ENCODE peak calls at places on chromosomes 7 and 10, in seven cellular contexts. T is DMS153, L is GM13977, K is NCI-H1105, H is prostate gland, X is DMS 273 treated with DMSO at 0.1 percent for 48 hours, Z is K562. P is an unnamed sample.

GRCh38 chr10:119408969-119409371 is 133.5 kb downstream of the RGS10 start:
- DNase-seq in T (no peak), L (no peak), K (no peak), H (no peak), X (no peak), Z (no peak), P (no peak)

GRCh38 chr10:17742918-17743317 is 9.1 kb upstream of the TMEM236 start:
- DNase-seq in T (no peak), L (peak), K (peak), H (peak), X (no peak), Z (peak), P (peak)

GRCh38 chr7:122136639-122137253 is 7.3 kb downstream of the AASS start:
- DNase-seq in T (no peak), L (no peak), K (no peak), H (no peak), X (no peak), Z (no peak), P (no peak)

GRCh38 chr10:24579911-24580310 is 143.8 kb downstream of the ARHGAP21 start:
- DNase-seq in T (no peak), L (no peak), K (no peak), H (no peak), X (no peak), Z (no peak), P (no peak)

GRCh38 chr7:13821152-13821787 is 168.2 kb downstream of the ETV1 start:
- DNase-seq in T (no peak), L (no peak), K (no peak), H (no peak), X (no peak), Z (no peak), P (no peak)

GRCh38 chr10:116828121-116828520 is 21.2 kb upstream of the ENO4 start:
- DNase-seq in T (no peak), L (no peak), K (no peak), H (no peak), X (no peak), Z (no peak), P (no peak)

GRCh38 chr7:116687801-116688201 is 15.8 kb downstream of the MET start:
- DNase-seq in T (no peak), L (no peak), K (no peak), H (no peak), X (no peak), Z (no peak), P (no peak)

GRCh38 chr10:76297787-76298281 is 866.4 kb downstream of the LRMDA start:
- DNase-seq in T (peak), L (no peak), K (peak), H (peak), X (no peak), Z (no peak), P (no peak)

GRCh38 chr10:60644436-60645130 is 133.7 kb upstream of the CDK1 start:
- DNase-seq in T (no peak), L (no peak), K (no peak), H (no peak), X (no peak), Z (no peak), P (no peak)

GRCh38 chr10:47111329-47111862 is 188.6 kb upstream of the GDF10 start:
- DNase-seq in T (no peak), L (no peak), K (no peak), H (no peak), X (no peak), Z (no peak), P (no peak)

GRCh38 chr7:106381252-106381651 is 96.5 kb upstream of the NAMPT start:
- DNase-seq in T (no peak), L (no peak), K (no peak), H (no peak), X (no peak), Z (no peak), P (no peak)

GRCh38 chr7:44762726-44763522 is 14.3 kb downstream of the ZMIZ2 start:
- DNase-seq in T (no peak), L (peak), K (no peak), H (no peak), X (no peak), Z (no peak), P (no peak)

GRCh38 chr7:152313879-152314604 is 121.8 kb downstream of the KMT2C start:
- DNase-seq in T (peak), L (no peak), K (peak), H (peak), X (peak), Z (peak), P (peak)

GRCh38 chr7:27187158-27187701 is 2.2 kb upstream of the HOXA11 start:
- DNase-seq in T (no peak), L (no peak), K (no peak), H (no peak), X (no peak), Z (no peak), P (no peak)

GRCh38 chr10:30070001-30070759 is 10.8 kb upstream of the JCAD start:
- DNase-seq in T (no peak), L (no peak), K (no peak), H (no peak), X (no peak), Z (peak), P (peak)

GRCh38 chr7:39838326-39838725 is 111.7 kb upstream of the CDK13 start:
- DNase-seq in T (peak), L (no peak), K (peak), H (no peak), X (no peak), Z (no peak), P (no peak)

GRCh38 chr10:113515521-113516045 is 37.3 kb upstream of the HABP2 start:
- DNase-seq in T (no peak), L (no peak), K (no peak), H (no peak), X (no peak), Z (no peak), P (no peak)

GRCh38 chr10:33484787-33485186 is 150.3 kb upstream of the NRP1 start:
- DNase-seq in T (no peak), L (no peak), K (no peak), H (no peak), X (no peak), Z (no peak), P (no peak)

GRCh38 chr10:18319628-18320027 is 179.4 kb downstream of the CACNB2 start:
- DNase-seq in T (no peak), L (no peak), K (no peak), H (no peak), X (no peak), Z (no peak), P (no peak)

GRCh38 chr7:99141756-99142726 is 1.9 kb downstream of the SMURF1 start:
- DNase-seq in T (no peak), L (no peak), K (no peak), H (peak), X (no peak), Z (peak), P (peak)

GRCh38 chr10:131533846-131534526 is 222.5 kb upstream of the TCERG1L start:
- DNase-seq in T (no peak), L (no peak), K (no peak), H (no peak), X (no peak), Z (no peak), P (no peak)

GRCh38 chr7:112084506-112084905 is 121.7 kb downstream of the DOCK4 start:
- DNase-seq in T (no peak), L (no peak), K (no peak), H (no peak), X (no peak), Z (no peak), P (no peak)

GRCh38 chr10:59606551-59606961 is 103.1 kb downstream of the SLC16A9 start:
- DNase-seq in T (no peak), L (no peak), K (no peak), H (no peak), X (no peak), Z (no peak), P (no peak)

GRCh38 chr7:143934526-143935340 is at the start of gene OR2F2:
- DNase-seq in T (no peak), L (no peak), K (no peak), H (no peak), X (no peak), Z (no peak), P (no peak)

GRCh38 chr7:601573-602340 is 82.1 kb upstream of the PDGFA start:
- DNase-seq in T (no peak), L (peak), K (no peak), H (no peak), X (no peak), Z (no peak), P (no peak)

GRCh38 chr7:47383696-47384445 is 198.0 kb downstream of the TNS3 start:
- DNase-seq in T (no peak), L (no peak), K (no peak), H (no peak), X (no peak), Z (no peak), P (no peak)

GRCh38 chr10:62681211-62681940 is 123.1 kb upstream of the ADO start:
- DNase-seq in T (no peak), L (peak), K (no peak), H (no peak), X (no peak), Z (no peak), P (peak)

GRCh38 chr10:128078136-128078969 is 47.9 kb downstream of the MKI67 start:
- DNase-seq in T (no peak), L (peak), K (no peak), H (no peak), X (no peak), Z (peak), P (peak)

GRCh38 chr7:42573904-42574692 is 337.1 kb upstream of the GLI3 start:
- DNase-seq in T (no peak), L (no peak), K (no peak), H (peak), X (no peak), Z (no peak), P (no peak)

GRCh38 chr10:75468612-75469011 is 37.2 kb downstream of the LRMDA start:
- DNase-seq in T (no peak), L (no peak), K (no peak), H (no peak), X (no peak), Z (no peak), P (no peak)

GRCh38 chr10:93384006-93384405 is 98.1 kb downstream of the MYOF start:
- DNase-seq in T (peak), L (no peak), K (no peak), H (peak), X (no peak), Z (no peak), P (no peak)

GRCh38 chr10:124296813-124297788 is 121.6 kb downstream of the OAT start:
- DNase-seq in T (no peak), L (no peak), K (no peak), H (no peak), X (no peak), Z (no peak), P (no peak)

GRCh38 chr10:114658175-114658574 is at the start of gene ABLIM1:
- DNase-seq in T (no peak), L (no peak), K (no peak), H (no peak), X (no peak), Z (no peak), P (no peak)